ENCODE peak calls at places on chromosomes 13 and 19, in ten cellular contexts. One of them, this sample, is unnamed.

GRCh38 chr13:111239754-111240670 is 80.4 kb upstream of the TEX29 start:
- DNase-seq in psoas muscle: no peak
- DNase-seq in Caco-2: no peak
- DNase-seq in fibroblast of pulmonary artery: no peak
- DNase-seq in GM12865: no peak
- DNase-seq in breast epithelium: no peak
- DNase-seq in stomach: no peak
- DNase-seq in hepatocyte: no peak
- DNase-seq in SK-N-SH: no peak
- DNase-seq in HepG2: no peak
- DNase-seq in this sample: no peak

GRCh38 chr19:41746593-41747227 is 8.6 kb upstream of the CEACAM6 start:
- DNase-seq in psoas muscle: no peak
- DNase-seq in Caco-2: peak
- DNase-seq in fibroblast of pulmonary artery: peak
- DNase-seq in GM12865: peak
- DNase-seq in breast epithelium: no peak
- DNase-seq in stomach: peak
- DNase-seq in hepatocyte: peak
- DNase-seq in SK-N-SH: peak
- DNase-seq in HepG2: peak
- DNase-seq in this sample: peak

GRCh38 chr19:6109947-6110346 is 353 bp downstream of the RFX2 start:
- DNase-seq in psoas muscle: no peak
- DNase-seq in Caco-2: peak
- DNase-seq in fibroblast of pulmonary artery: no peak
- DNase-seq in GM12865: no peak
- DNase-seq in breast epithelium: no peak
- DNase-seq in stomach: no peak
- DNase-seq in hepatocyte: no peak
- DNase-seq in SK-N-SH: no peak
- DNase-seq in HepG2: no peak
- DNase-seq in this sample: no peak

GRCh38 chr13:95709101-95709500 is 32.2 kb downstream of the DNAJC3 start:
- DNase-seq in psoas muscle: no peak
- DNase-seq in Caco-2: no peak
- DNase-seq in fibroblast of pulmonary artery: no peak
- DNase-seq in GM12865: no peak
- DNase-seq in breast epithelium: no peak
- DNase-seq in stomach: no peak
- DNase-seq in hepatocyte: no peak
- DNase-seq in SK-N-SH: no peak
- DNase-seq in HepG2: no peak
- DNase-seq in this sample: no peak

GRCh38 chr13:27374126-27374613 is 50.2 kb upstream of the GTF3A start:
- DNase-seq in psoas muscle: no peak
- DNase-seq in Caco-2: no peak
- DNase-seq in fibroblast of pulmonary artery: no peak
- DNase-seq in GM12865: no peak
- DNase-seq in breast epithelium: no peak
- DNase-seq in stomach: no peak
- DNase-seq in hepatocyte: no peak
- DNase-seq in SK-N-SH: no peak
- DNase-seq in HepG2: no peak
- DNase-seq in this sample: no peak

GRCh38 chr13:113528101-113528797 is 37.7 kb upstream of the DCUN1D2 start:
- DNase-seq in psoas muscle: no peak
- DNase-seq in Caco-2: no peak
- DNase-seq in fibroblast of pulmonary artery: no peak
- DNase-seq in GM12865: no peak
- DNase-seq in breast epithelium: peak
- DNase-seq in stomach: peak
- DNase-seq in hepatocyte: no peak
- DNase-seq in SK-N-SH: no peak
- DNase-seq in HepG2: no peak
- DNase-seq in this sample: no peak

GRCh38 chr19:10135551-10136334 is 16.0 kb upstream of the EIF3G start:
- DNase-seq in psoas muscle: no peak
- DNase-seq in Caco-2: no peak
- DNase-seq in fibroblast of pulmonary artery: no peak
- DNase-seq in GM12865: no peak
- DNase-seq in breast epithelium: no peak
- DNase-seq in stomach: no peak
- DNase-seq in hepatocyte: no peak
- DNase-seq in SK-N-SH: no peak
- DNase-seq in HepG2: no peak
- DNase-seq in this sample: no peak

GRCh38 chr19:51359294-51359693 is 6.9 kb downstream of the ETFB start:
- DNase-seq in psoas muscle: no peak
- DNase-seq in Caco-2: no peak
- DNase-seq in fibroblast of pulmonary artery: peak
- DNase-seq in GM12865: no peak
- DNase-seq in breast epithelium: no peak
- DNase-seq in stomach: no peak
- DNase-seq in hepatocyte: peak
- DNase-seq in SK-N-SH: no peak
- DNase-seq in HepG2: no peak
- DNase-seq in this sample: peak

GRCh38 chr19:44875666-44876418 is 15.2 kb upstream of the TOMM40 start:
- DNase-seq in psoas muscle: no peak
- DNase-seq in Caco-2: no peak
- DNase-seq in fibroblast of pulmonary artery: peak
- DNase-seq in GM12865: no peak
- DNase-seq in breast epithelium: no peak
- DNase-seq in stomach: no peak
- DNase-seq in hepatocyte: no peak
- DNase-seq in SK-N-SH: no peak
- DNase-seq in HepG2: no peak
- DNase-seq in this sample: no peak

GRCh38 chr13:89514534-89515312 is 1832.8 kb upstream of the MIR17HG start:
- DNase-seq in psoas muscle: no peak
- DNase-seq in Caco-2: peak
- DNase-seq in fibroblast of pulmonary artery: peak
- DNase-seq in GM12865: no peak
- DNase-seq in breast epithelium: no peak
- DNase-seq in stomach: no peak
- DNase-seq in hepatocyte: peak
- DNase-seq in SK-N-SH: no peak
- DNase-seq in HepG2: peak
- DNase-seq in this sample: no peak

GRCh38 chr13:109869312-109870237 is 83.2 kb upstream of the IRS2 start:
- DNase-seq in psoas muscle: peak
- DNase-seq in Caco-2: no peak
- DNase-seq in fibroblast of pulmonary artery: peak
- DNase-seq in GM12865: peak
- DNase-seq in breast epithelium: peak
- DNase-seq in stomach: peak
- DNase-seq in hepatocyte: no peak
- DNase-seq in SK-N-SH: peak
- DNase-seq in HepG2: no peak
- DNase-seq in this sample: peak

GRCh38 chr19:3250675-3251074 is 26.2 kb downstream of the CELF5 start:
- DNase-seq in psoas muscle: no peak
- DNase-seq in Caco-2: peak
- DNase-seq in fibroblast of pulmonary artery: peak
- DNase-seq in GM12865: peak
- DNase-seq in breast epithelium: no peak
- DNase-seq in stomach: no peak
- DNase-seq in hepatocyte: no peak
- DNase-seq in SK-N-SH: peak
- DNase-seq in HepG2: peak
- DNase-seq in this sample: no peak

DNA sequence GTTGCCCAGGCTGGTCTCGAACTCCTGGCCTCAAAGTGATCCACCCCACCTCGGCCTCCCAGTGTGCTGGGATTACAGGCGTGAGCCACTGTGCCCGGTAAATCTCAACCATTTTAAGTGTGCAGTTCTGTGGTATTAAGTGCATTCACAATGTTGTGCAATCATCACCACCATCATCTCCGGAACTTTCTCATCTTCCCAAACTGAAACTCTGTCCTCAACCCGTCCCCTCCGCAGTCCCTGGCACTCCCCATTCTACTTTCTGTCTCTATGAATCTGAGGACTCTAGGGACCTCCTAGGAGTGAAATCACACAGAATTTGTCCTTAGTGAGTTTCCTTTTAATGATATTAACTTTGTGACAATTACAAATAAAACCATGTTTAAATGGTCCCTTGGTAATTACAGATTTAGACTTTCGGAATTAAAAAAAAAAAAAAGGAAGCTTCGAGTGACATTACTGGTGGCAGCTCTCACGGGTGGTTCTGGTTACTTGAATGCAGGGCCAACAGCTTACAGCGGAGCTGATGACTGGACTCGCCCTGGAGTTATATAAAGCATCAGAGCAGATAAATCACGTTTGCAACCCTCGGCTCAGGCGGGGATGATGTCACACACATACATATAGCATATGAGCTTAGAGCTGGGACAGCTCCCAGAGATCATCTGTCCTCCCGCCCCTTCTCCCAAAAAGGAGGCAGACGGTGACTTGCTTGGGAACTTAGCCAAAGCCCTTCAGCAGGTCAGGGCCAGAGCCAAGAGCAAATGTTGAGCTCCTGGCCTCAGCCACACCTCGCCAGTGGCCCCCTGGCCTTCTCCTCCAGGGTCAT is 89.8 kb downstream of the ZNF557 start:
- DNase-seq in psoas muscle: peak
- DNase-seq in Caco-2: no peak
- DNase-seq in fibroblast of pulmonary artery: peak
- DNase-seq in GM12865: no peak
- DNase-seq in breast epithelium: no peak
- DNase-seq in stomach: no peak
- DNase-seq in hepatocyte: peak
- DNase-seq in SK-N-SH: no peak
- DNase-seq in HepG2: no peak
- DNase-seq in this sample: no peak
- H3K4me3 ChIP-seq in psoas muscle: peak
- H3K4me3 ChIP-seq in Caco-2: no peak
- H3K4me3 ChIP-seq in fibroblast of pulmonary artery: peak
- H3K4me3 ChIP-seq in GM12865: no peak
- H3K4me3 ChIP-seq in breast epithelium: no peak
- H3K4me3 ChIP-seq in stomach: no peak
- H3K4me3 ChIP-seq in hepatocyte: no peak
- H3K4me3 ChIP-seq in SK-N-SH: no peak
- H3K4me3 ChIP-seq in HepG2: no peak
- H3K4me3 ChIP-seq in this sample: no peak

GRCh38 chr13:59494560-59494970 is 669.2 kb downstream of the DIAPH3 start:
- DNase-seq in psoas muscle: no peak
- DNase-seq in Caco-2: no peak
- DNase-seq in fibroblast of pulmonary artery: peak
- DNase-seq in GM12865: no peak
- DNase-seq in breast epithelium: no peak
- DNase-seq in stomach: no peak
- DNase-seq in hepatocyte: no peak
- DNase-seq in SK-N-SH: no peak
- DNase-seq in HepG2: no peak
- DNase-seq in this sample: no peak
- TF ChIP-seq CTCF in psoas muscle: no peak
- TF ChIP-seq CTCF in Caco-2: no peak
- TF ChIP-seq CTCF in fibroblast of pulmonary artery: no peak
- TF ChIP-seq CTCF in GM12865: no peak
- TF ChIP-seq CTCF in breast epithelium: no peak
- TF ChIP-seq CTCF in stomach: no peak
- TF ChIP-seq CTCF in hepatocyte: no peak
- TF ChIP-seq CTCF in SK-N-SH: no peak
- TF ChIP-seq CTCF in HepG2: no peak
- TF ChIP-seq CTCF in this sample: no peak

GRCh38 chr19:7861619-7862412 is 12.4 kb downstream of the PRR36 start:
- DNase-seq in psoas muscle: no peak
- DNase-seq in Caco-2: peak
- DNase-seq in fibroblast of pulmonary artery: no peak
- DNase-seq in GM12865: no peak
- DNase-seq in breast epithelium: no peak
- DNase-seq in stomach: no peak
- DNase-seq in hepatocyte: no peak
- DNase-seq in SK-N-SH: no peak
- DNase-seq in HepG2: no peak
- DNase-seq in this sample: no peak
- H3K4me3 ChIP-seq in psoas muscle: peak
- H3K4me3 ChIP-seq in Caco-2: peak
- H3K4me3 ChIP-seq in fibroblast of pulmonary artery: no peak
- H3K4me3 ChIP-seq in GM12865: no peak
- H3K4me3 ChIP-seq in breast epithelium: peak
- H3K4me3 ChIP-seq in stomach: peak
- H3K4me3 ChIP-seq in hepatocyte: no peak
- H3K4me3 ChIP-seq in SK-N-SH: peak
- H3K4me3 ChIP-seq in HepG2: no peak
- H3K4me3 ChIP-seq in this sample: no peak

GRCh38 chr13:94641432-94641941 is 39.8 kb downstream of the GPR180 start:
- DNase-seq in psoas muscle: no peak
- DNase-seq in Caco-2: no peak
- DNase-seq in fibroblast of pulmonary artery: peak
- DNase-seq in GM12865: no peak
- DNase-seq in breast epithelium: no peak
- DNase-seq in stomach: no peak
- DNase-seq in hepatocyte: peak
- DNase-seq in SK-N-SH: peak
- DNase-seq in HepG2: no peak
- DNase-seq in this sample: peak

DNA sequence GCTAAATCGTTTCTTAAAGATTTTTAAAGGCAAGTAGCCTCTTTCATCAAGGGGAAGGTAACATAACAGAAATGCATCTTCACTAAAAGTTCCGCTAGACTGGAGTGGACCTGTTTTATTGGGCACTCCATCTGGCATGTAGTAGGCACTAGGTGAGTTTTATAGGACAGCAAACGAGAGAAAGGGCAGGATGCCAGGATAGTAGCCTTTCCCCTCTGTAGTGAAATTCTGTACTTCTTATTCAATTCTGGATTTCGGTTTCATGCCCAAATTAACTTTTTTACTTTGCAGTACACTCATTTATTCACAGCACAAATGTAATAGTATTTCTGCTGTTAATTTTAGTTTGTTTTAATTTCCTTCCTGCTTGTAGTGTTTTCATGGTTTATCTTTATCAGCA is 45.2 kb downstream of the GPR180 start:
- DNase-seq in psoas muscle: no peak
- DNase-seq in Caco-2: no peak
- DNase-seq in fibroblast of pulmonary artery: no peak
- DNase-seq in GM12865: peak
- DNase-seq in breast epithelium: no peak
- DNase-seq in stomach: no peak
- DNase-seq in hepatocyte: no peak
- DNase-seq in SK-N-SH: no peak
- DNase-seq in HepG2: no peak
- DNase-seq in this sample: no peak
- TF ChIP-seq CTCF in psoas muscle: no peak
- TF ChIP-seq CTCF in Caco-2: no peak
- TF ChIP-seq CTCF in fibroblast of pulmonary artery: no peak
- TF ChIP-seq CTCF in GM12865: no peak
- TF ChIP-seq CTCF in breast epithelium: no peak
- TF ChIP-seq CTCF in stomach: no peak
- TF ChIP-seq CTCF in hepatocyte: no peak
- TF ChIP-seq CTCF in SK-N-SH: no peak
- TF ChIP-seq CTCF in HepG2: no peak
- TF ChIP-seq CTCF in this sample: no peak